ENCODE peak calls at places on chromosomes 12 and 14, in nine cellular contexts. Y is left ventricle myocardium superior; J is progenitor cell of endocrine pancreas; D is neural progenitor cell; S is cardiac muscle cell; R is activated naive CD4-positive, alpha-beta T cell treated with Interleukin-2 at 50 U/mL for 16 hours; H is HEK293T; M is activated T-helper 1 cell treated with Interleukin-2 at 50 U/mL for 16 hours; V is AG04449. A is an unnamed sample.

GRCh38 chr12:22974865-22975264 is 349.9 kb downstream of the ETNK1 start:
- DNase-seq in D (no peak), R (no peak), M (no peak), S (no peak), V (peak), Y (no peak), H (no peak), J (no peak), A (peak)

GRCh38 chr12:47124451-47124850 is 44.7 kb upstream of the AMIGO2 start:
- DNase-seq in M (no peak), S (no peak), R (no peak), Y (no peak), H (no peak), J (no peak), D (no peak), V (peak), A (peak)

GRCh38 chr14:90781344-90781761 is 34.9 kb downstream of the TTC7B start:
- DNase-seq in D (no peak), M (no peak), H (no peak), S (no peak), J (no peak), Y (no peak), V (peak), R (no peak), A (peak)

GRCh38 chr14:29085546-29085945 is 319.0 kb downstream of the FOXG1 start:
- DNase-seq in S (peak), Y (no peak), J (no peak), D (peak), H (peak), V (no peak), R (no peak), M (no peak), A (peak)

GRCh38 chr12:3216726-3217682 is 139.8 kb downstream of the TSPAN9 start:
- DNase-seq in R (no peak), H (no peak), Y (peak), D (no peak), S (no peak), J (no peak), M (no peak), V (no peak), A (peak)

GRCh38 chr12:98741615-98742265 is 96.7 kb downstream of the APAF1 start:
- DNase-seq in H (peak), J (no peak), M (no peak), S (no peak), Y (no peak), D (peak), V (no peak), R (peak), A (no peak)

GRCh38 chr14:84029720-84030119 is 1500.2 kb upstream of the FLRT2 start:
- DNase-seq in J (no peak), S (no peak), Y (no peak), R (no peak), M (no peak), H (no peak), V (no peak), D (no peak), A (no peak)

GRCh38 chr14:34711808-34712712 is 2.3 kb downstream of the CFL2 start:
- DNase-seq in V (no peak), R (no peak), Y (no peak), J (no peak), S (no peak), H (no peak), M (no peak), D (no peak), A (no peak)

GRCh38 chr14:68042002-68042401 is 222.4 kb downstream of the RAD51B start:
- DNase-seq in J (no peak), R (no peak), Y (no peak), S (no peak), M (no peak), H (no peak), V (no peak), D (no peak), A (peak)

GRCh38 chr12:120368789-120369475 is at the start of gene MSI1:
- DNase-seq in J (no peak), R (no peak), H (peak), S (peak), V (no peak), D (peak), M (no peak), Y (peak), A (no peak)

GRCh38 chr12:110247340-110248095 is 33.5 kb upstream of the ATP2A2 start:
- DNase-seq in H (no peak), R (no peak), J (no peak), V (no peak), M (no peak), D (no peak), S (no peak), Y (peak), A (peak)